ENCODE peak calls at places on chromosomes 13 and 19, in six cellular contexts. One of them, this sample, is unnamed.

GRCh38 chr19:11274533-11275086 is 12.3 kb upstream of the DOCK6 start:
- DNase-seq in HepG2: peak
- DNase-seq in H1: no peak
- DNase-seq in DND-41: no peak
- DNase-seq in keratinocyte: no peak
- DNase-seq in K562: no peak
- DNase-seq in this sample: no peak

GRCh38 chr19:30593358-30593757 is 221.2 kb downstream of the ZNF536 start:
- DNase-seq in HepG2: no peak
- DNase-seq in H1: peak
- DNase-seq in DND-41: no peak
- DNase-seq in keratinocyte: no peak
- DNase-seq in K562: no peak
- DNase-seq in this sample: no peak

GRCh38 chr19:16877581-16877980 is 11.2 kb upstream of the F2RL3 start:
- DNase-seq in HepG2: no peak
- DNase-seq in H1: no peak
- DNase-seq in DND-41: no peak
- DNase-seq in keratinocyte: no peak
- DNase-seq in K562: no peak
- DNase-seq in this sample: peak

GRCh38 chr19:44931541-44931940 is 10.5 kb upstream of the APOC4 start:
- DNase-seq in HepG2: no peak
- DNase-seq in H1: no peak
- DNase-seq in DND-41: no peak
- DNase-seq in keratinocyte: no peak
- DNase-seq in K562: no peak
- DNase-seq in this sample: no peak

GRCh38 chr19:21750586-21751128 is 16.7 kb downstream of the ZNF100 start:
- DNase-seq in HepG2: no peak
- DNase-seq in H1: no peak
- DNase-seq in DND-41: no peak
- DNase-seq in keratinocyte: no peak
- DNase-seq in K562: no peak
- DNase-seq in this sample: no peak

GRCh38 chr13:53343345-53343744 is 314.7 kb downstream of the OLFM4 start:
- DNase-seq in HepG2: no peak
- DNase-seq in H1: peak
- DNase-seq in DND-41: no peak
- DNase-seq in keratinocyte: no peak
- DNase-seq in K562: no peak
- DNase-seq in this sample: no peak

GRCh38 chr19:16951529-16951928 is 62.7 kb downstream of the F2RL3 start:
- DNase-seq in HepG2: no peak
- DNase-seq in H1: peak
- DNase-seq in DND-41: no peak
- DNase-seq in keratinocyte: peak
- DNase-seq in K562: no peak
- DNase-seq in this sample: peak

GRCh38 chr13:25249001-25249543 is 38.2 kb downstream of the MTMR6 start:
- DNase-seq in HepG2: peak
- DNase-seq in H1: no peak
- DNase-seq in DND-41: no peak
- DNase-seq in keratinocyte: no peak
- DNase-seq in K562: peak
- DNase-seq in this sample: peak

GRCh38 chr13:64847767-64848166 is 2382.4 kb downstream of the PCDH9 start:
- DNase-seq in HepG2: no peak
- DNase-seq in H1: no peak
- DNase-seq in DND-41: no peak
- DNase-seq in keratinocyte: no peak
- DNase-seq in K562: no peak
- DNase-seq in this sample: no peak

GRCh38 chr19:10667867-10668266 is 13.7 kb downstream of the ILF3 start:
- DNase-seq in HepG2: no peak
- DNase-seq in H1: no peak
- DNase-seq in DND-41: no peak
- DNase-seq in keratinocyte: no peak
- DNase-seq in K562: no peak
- DNase-seq in this sample: no peak

GRCh38 chr19:1090731-1091543 is 4.2 kb downstream of the POLR2E start:
- DNase-seq in HepG2: no peak
- DNase-seq in H1: no peak
- DNase-seq in DND-41: no peak
- DNase-seq in keratinocyte: no peak
- DNase-seq in K562: no peak
- DNase-seq in this sample: no peak

GRCh38 chr13:69857188-69857821 is 250.3 kb upstream of the ATXN8OS start:
- DNase-seq in HepG2: peak
- DNase-seq in H1: no peak
- DNase-seq in DND-41: no peak
- DNase-seq in keratinocyte: no peak
- DNase-seq in K562: peak
- DNase-seq in this sample: peak

GRCh38 chr19:11534538-11534937 is 4.1 kb upstream of the CNN1 start:
- DNase-seq in HepG2: no peak
- DNase-seq in H1: no peak
- DNase-seq in DND-41: no peak
- DNase-seq in keratinocyte: no peak
- DNase-seq in K562: no peak
- DNase-seq in this sample: no peak

GRCh38 chr13:37656247-37656940 is 57.8 kb upstream of the POSTN start:
- DNase-seq in HepG2: no peak
- DNase-seq in H1: no peak
- DNase-seq in DND-41: no peak
- DNase-seq in keratinocyte: peak
- DNase-seq in K562: no peak
- DNase-seq in this sample: peak

GRCh38 chr19:5926641-5927438 is 12.8 kb downstream of the CAPS start:
- DNase-seq in HepG2: no peak
- DNase-seq in H1: no peak
- DNase-seq in DND-41: no peak
- DNase-seq in keratinocyte: no peak
- DNase-seq in K562: no peak
- DNase-seq in this sample: no peak

DNA sequence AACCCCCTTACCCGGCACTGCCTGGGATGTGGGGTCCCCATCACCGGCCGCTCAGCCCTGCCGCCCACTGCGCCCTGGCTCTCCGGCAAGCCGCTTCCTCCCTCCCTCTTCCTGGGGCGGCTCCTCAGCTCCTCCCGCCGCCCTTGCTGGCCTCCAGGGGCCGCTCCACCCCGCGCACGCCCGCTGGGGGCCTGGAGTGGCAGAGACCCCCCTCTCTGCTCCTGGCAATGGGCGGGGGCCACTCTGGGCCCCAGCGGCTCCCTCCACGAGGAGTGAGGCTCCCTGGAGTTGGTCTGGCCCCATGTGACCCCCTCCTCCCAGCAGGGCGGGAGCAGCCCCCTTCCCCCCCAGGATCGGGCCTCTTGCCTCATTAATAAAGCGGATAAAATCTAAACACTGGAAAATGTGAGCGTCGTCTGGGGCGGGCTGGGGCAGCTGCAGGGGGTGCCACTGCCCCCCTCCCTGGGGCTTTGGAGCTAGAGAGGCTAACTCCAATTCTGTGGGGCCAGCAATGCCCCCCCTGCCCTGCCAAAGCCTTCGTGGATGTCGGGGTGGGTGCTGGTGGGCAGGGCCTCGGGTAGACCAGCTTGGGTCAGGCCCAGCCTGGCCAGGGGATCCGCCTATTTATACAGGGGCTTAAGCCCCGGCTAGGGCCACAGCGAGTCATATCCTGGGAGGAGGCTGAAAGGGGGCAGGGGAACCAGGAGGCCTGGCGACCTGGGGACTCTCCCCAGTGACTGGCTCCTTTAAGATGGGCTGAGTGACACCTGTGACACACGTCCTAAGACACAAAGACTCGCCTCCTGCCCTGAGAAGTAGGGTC is at the start of gene PTGER1:
- DNase-seq in HepG2: no peak
- DNase-seq in H1: peak
- DNase-seq in DND-41: no peak
- DNase-seq in keratinocyte: no peak
- DNase-seq in K562: peak
- DNase-seq in this sample: no peak
- TF ChIP-seq CTCF in HepG2: peak
- TF ChIP-seq CTCF in H1: peak
- TF ChIP-seq CTCF in DND-41: no peak
- TF ChIP-seq CTCF in keratinocyte: peak
- TF ChIP-seq CTCF in K562: peak
- TF ChIP-seq CTCF in this sample: no peak

DNA sequence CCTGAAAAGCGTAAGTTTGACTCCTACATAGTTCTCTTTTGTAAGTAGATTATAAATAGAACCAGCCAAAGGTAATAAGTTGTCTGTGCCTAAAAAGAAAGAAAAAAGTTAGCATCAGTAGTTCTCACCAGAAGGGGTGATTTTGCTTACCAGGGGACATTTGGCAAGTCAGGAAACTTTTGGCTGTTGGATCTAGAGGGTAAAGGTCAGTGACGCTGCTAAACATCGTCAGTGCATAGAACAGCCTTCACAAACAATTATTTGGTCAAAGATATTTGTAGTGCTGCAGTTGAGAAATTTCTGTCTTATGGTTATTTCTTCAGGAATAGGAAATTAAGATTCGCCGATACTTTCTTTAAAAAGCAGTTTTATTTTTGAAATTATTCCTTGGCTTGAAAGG is 2.0 kb downstream of the USPL1 start:
- DNase-seq in HepG2: peak
- DNase-seq in H1: no peak
- DNase-seq in DND-41: no peak
- DNase-seq in keratinocyte: no peak
- DNase-seq in K562: peak
- DNase-seq in this sample: no peak
- H3K9ac ChIP-seq in HepG2: peak
- H3K9ac ChIP-seq in H1: no peak
- H3K9ac ChIP-seq in DND-41: peak
- H3K9ac ChIP-seq in keratinocyte: no peak
- H3K9ac ChIP-seq in K562: peak
- H3K9ac ChIP-seq in this sample: peak

DNA sequence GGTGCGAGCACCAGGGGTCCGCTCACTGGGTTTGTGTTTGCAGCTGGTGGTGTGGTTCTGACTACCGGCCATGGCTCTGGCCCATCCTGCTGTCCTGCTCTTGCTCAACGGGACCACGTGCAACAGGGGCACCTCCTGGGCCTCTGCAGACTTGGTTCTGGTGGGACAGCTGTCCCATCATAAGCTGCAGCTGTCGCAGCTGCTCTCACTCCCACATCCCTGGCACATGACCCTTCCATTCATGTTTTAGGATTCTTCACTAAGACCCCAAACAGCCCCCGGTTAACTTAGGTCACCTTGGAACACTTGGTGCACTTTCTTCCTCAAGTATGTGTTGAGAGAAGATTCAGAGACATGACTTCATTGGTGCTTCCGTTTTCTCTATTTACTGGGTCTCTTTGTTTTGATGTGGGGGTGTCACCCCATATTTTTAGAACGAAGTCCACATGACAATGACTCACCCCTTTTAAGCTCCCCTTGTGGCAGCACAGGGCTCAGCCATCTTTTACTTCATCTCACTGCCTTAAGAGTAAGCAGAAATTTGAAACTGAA is 68.4 kb upstream of the ARHGEF7 start:
- DNase-seq in HepG2: no peak
- DNase-seq in H1: no peak
- DNase-seq in DND-41: no peak
- DNase-seq in keratinocyte: no peak
- DNase-seq in K562: peak
- DNase-seq in this sample: no peak
- TF ChIP-seq CTCF in HepG2: no peak
- TF ChIP-seq CTCF in H1: no peak
- TF ChIP-seq CTCF in DND-41: peak
- TF ChIP-seq CTCF in keratinocyte: no peak
- TF ChIP-seq CTCF in K562: peak
- TF ChIP-seq CTCF in this sample: no peak

GRCh38 chr19:14028901-14029300 is 953 bp downstream of the RLN3 start:
- DNase-seq in HepG2: no peak
- DNase-seq in H1: no peak
- DNase-seq in DND-41: no peak
- DNase-seq in keratinocyte: no peak
- DNase-seq in K562: no peak
- DNase-seq in this sample: no peak

GRCh38 chr19:14030997-14031718 is 404 bp upstream of the IL27RA start:
- DNase-seq in HepG2: no peak
- DNase-seq in H1: no peak
- DNase-seq in DND-41: no peak
- DNase-seq in keratinocyte: no peak
- DNase-seq in K562: no peak
- DNase-seq in this sample: no peak

GRCh38 chr19:14033946-14034345 is 2.4 kb downstream of the IL27RA start:
- DNase-seq in HepG2: no peak
- DNase-seq in H1: no peak
- DNase-seq in DND-41: no peak
- DNase-seq in keratinocyte: no peak
- DNase-seq in K562: no peak
- DNase-seq in this sample: no peak

GRCh38 chr19:14035706-14036105 is 4.1 kb downstream of the IL27RA start:
- DNase-seq in HepG2: no peak
- DNase-seq in H1: no peak
- DNase-seq in DND-41: no peak
- DNase-seq in keratinocyte: no peak
- DNase-seq in K562: no peak
- DNase-seq in this sample: peak

GRCh38 chr19:14031719-14032480 is at the start of gene IL27RA:
- DNase-seq in HepG2: peak
- DNase-seq in H1: peak
- DNase-seq in DND-41: peak
- DNase-seq in keratinocyte: no peak
- DNase-seq in K562: peak
- DNase-seq in this sample: peak
- H3K9ac ChIP-seq in HepG2: peak
- H3K9ac ChIP-seq in H1: peak
- H3K9ac ChIP-seq in DND-41: peak
- H3K9ac ChIP-seq in keratinocyte: peak
- H3K9ac ChIP-seq in K562: peak
- H3K9ac ChIP-seq in this sample: peak

DNA sequence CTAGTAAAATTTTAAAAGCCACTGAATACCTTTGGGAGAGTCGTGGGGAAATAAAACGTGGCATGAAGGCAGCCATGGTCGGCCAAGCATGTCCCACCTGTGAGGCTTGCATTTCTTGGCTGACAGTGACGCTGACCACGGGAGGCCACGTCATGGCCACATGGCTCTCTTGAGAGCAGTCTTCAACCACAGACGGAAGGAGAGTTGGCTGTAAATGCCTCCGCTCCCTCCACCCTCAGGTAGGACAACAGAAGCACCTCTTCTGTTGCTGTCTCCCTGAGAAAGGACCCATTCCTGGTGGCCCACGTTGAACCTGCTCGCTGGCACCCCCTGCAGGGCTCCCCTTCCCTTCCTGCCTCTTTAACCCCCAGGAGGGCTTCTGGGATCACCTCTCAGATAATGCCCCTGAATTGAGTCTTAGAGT is 10.6 kb upstream of the LRRC25 start:
- DNase-seq in HepG2: no peak
- DNase-seq in H1: peak
- DNase-seq in DND-41: peak
- DNase-seq in keratinocyte: no peak
- DNase-seq in K562: peak
- DNase-seq in this sample: no peak
- TF ChIP-seq CTCF in HepG2: peak
- TF ChIP-seq CTCF in H1: peak
- TF ChIP-seq CTCF in DND-41: peak
- TF ChIP-seq CTCF in keratinocyte: peak
- TF ChIP-seq CTCF in K562: peak
- TF ChIP-seq CTCF in this sample: peak

GRCh38 chr13:36418022-36418805 is 14.1 kb upstream of the CCNA1 start:
- DNase-seq in HepG2: no peak
- DNase-seq in H1: no peak
- DNase-seq in DND-41: peak
- DNase-seq in keratinocyte: no peak
- DNase-seq in K562: no peak
- DNase-seq in this sample: peak
- H3K9ac ChIP-seq in HepG2: no peak
- H3K9ac ChIP-seq in H1: no peak
- H3K9ac ChIP-seq in DND-41: peak
- H3K9ac ChIP-seq in keratinocyte: no peak
- H3K9ac ChIP-seq in K562: no peak
- H3K9ac ChIP-seq in this sample: peak

This sample was measured in astrocyte.